ENCODE peak calls at places on chromosomes 16 and 17, in ten cellular contexts. One of them, this sample, is unnamed. For H3K4me1, the result is how much of the 10 kb centered on the place peaks cover.

GRCh38 chr17:56834380-56835258 is 668 bp downstream of the DGKE start:
- DNase-seq in thyroid gland: peak
- DNase-seq in MM.1S: peak
- DNase-seq in SK-N-SH: peak
- DNase-seq in A549: peak
- DNase-seq in uterus: peak
- DNase-seq in transverse colon: peak
- DNase-seq in CD8-positive, alpha-beta memory T cell: peak
- DNase-seq in lung: no peak
- DNase-seq in ascending aorta: no peak
- DNase-seq in this sample: peak

GRCh38 chr17:7355053-7355452 is at the start of gene TMEM95:
- DNase-seq in thyroid gland: peak
- DNase-seq in MM.1S: no peak
- DNase-seq in SK-N-SH: no peak
- DNase-seq in A549: no peak
- DNase-seq in uterus: no peak
- DNase-seq in transverse colon: peak
- DNase-seq in CD8-positive, alpha-beta memory T cell: no peak
- DNase-seq in lung: no peak
- DNase-seq in ascending aorta: no peak
- DNase-seq in this sample: no peak

GRCh38 chr17:57604771-57605733 is 140.0 kb downstream of the CCDC182 start:
- DNase-seq in thyroid gland: peak
- DNase-seq in MM.1S: peak
- DNase-seq in SK-N-SH: peak
- DNase-seq in A549: no peak
- DNase-seq in uterus: peak
- DNase-seq in transverse colon: peak
- DNase-seq in CD8-positive, alpha-beta memory T cell: peak
- DNase-seq in lung: no peak
- DNase-seq in ascending aorta: no peak
- DNase-seq in this sample: peak

GRCh38 chr16:56848955-56849689 is 15.9 kb upstream of the SLC12A3 start:
- DNase-seq in thyroid gland: peak
- DNase-seq in MM.1S: no peak
- DNase-seq in SK-N-SH: no peak
- DNase-seq in A549: no peak
- DNase-seq in uterus: peak
- DNase-seq in transverse colon: no peak
- DNase-seq in CD8-positive, alpha-beta memory T cell: no peak
- DNase-seq in lung: no peak
- DNase-seq in ascending aorta: no peak
- DNase-seq in this sample: no peak

GRCh38 chr17:41739661-41740352 is 5.4 kb upstream of the HAP1 start:
- DNase-seq in thyroid gland: peak
- DNase-seq in MM.1S: no peak
- DNase-seq in SK-N-SH: no peak
- DNase-seq in A549: peak
- DNase-seq in uterus: no peak
- DNase-seq in transverse colon: no peak
- DNase-seq in CD8-positive, alpha-beta memory T cell: no peak
- DNase-seq in lung: no peak
- DNase-seq in ascending aorta: no peak
- DNase-seq in this sample: no peak

GRCh38 chr16:86227801-86228200 is 282.5 kb upstream of the FOXF1 start:
- DNase-seq in thyroid gland: no peak
- DNase-seq in MM.1S: no peak
- DNase-seq in SK-N-SH: no peak
- DNase-seq in A549: no peak
- DNase-seq in uterus: no peak
- DNase-seq in transverse colon: no peak
- DNase-seq in CD8-positive, alpha-beta memory T cell: no peak
- DNase-seq in lung: no peak
- DNase-seq in ascending aorta: no peak
- DNase-seq in this sample: no peak

GRCh38 chr16:69930117-69930776 is 20.9 kb upstream of the CLEC18A start:
- DNase-seq in thyroid gland: peak
- DNase-seq in MM.1S: peak
- DNase-seq in SK-N-SH: peak
- DNase-seq in A549: peak
- DNase-seq in uterus: peak
- DNase-seq in transverse colon: peak
- DNase-seq in CD8-positive, alpha-beta memory T cell: peak
- DNase-seq in lung: peak
- DNase-seq in ascending aorta: no peak
- DNase-seq in this sample: peak

GRCh38 chr17:73356561-73357170 is 44.9 kb upstream of the CDC42EP4 start:
- DNase-seq in thyroid gland: no peak
- DNase-seq in MM.1S: no peak
- DNase-seq in SK-N-SH: peak
- DNase-seq in A549: no peak
- DNase-seq in uterus: no peak
- DNase-seq in transverse colon: no peak
- DNase-seq in CD8-positive, alpha-beta memory T cell: no peak
- DNase-seq in lung: no peak
- DNase-seq in ascending aorta: no peak
- DNase-seq in this sample: no peak

GRCh38 chr17:19533036-19533717 is 477 bp upstream of the SLC47A1 start:
- DNase-seq in thyroid gland: no peak
- DNase-seq in MM.1S: no peak
- DNase-seq in SK-N-SH: no peak
- DNase-seq in A549: no peak
- DNase-seq in uterus: no peak
- DNase-seq in transverse colon: no peak
- DNase-seq in CD8-positive, alpha-beta memory T cell: no peak
- DNase-seq in lung: no peak
- DNase-seq in ascending aorta: no peak
- DNase-seq in this sample: no peak

GRCh38 chr17:80109713-80110446 is 8.5 kb downstream of the GAA start:
- DNase-seq in thyroid gland: no peak
- DNase-seq in MM.1S: no peak
- DNase-seq in SK-N-SH: peak
- DNase-seq in A549: no peak
- DNase-seq in uterus: no peak
- DNase-seq in transverse colon: no peak
- DNase-seq in CD8-positive, alpha-beta memory T cell: no peak
- DNase-seq in lung: no peak
- DNase-seq in ascending aorta: no peak
- DNase-seq in this sample: no peak

GRCh38 chr16:3046506-3047386 is at the start of gene MMP25:
- DNase-seq in thyroid gland: no peak
- DNase-seq in MM.1S: no peak
- DNase-seq in SK-N-SH: peak
- DNase-seq in A549: no peak
- DNase-seq in uterus: no peak
- DNase-seq in transverse colon: no peak
- DNase-seq in CD8-positive, alpha-beta memory T cell: no peak
- DNase-seq in lung: no peak
- DNase-seq in ascending aorta: no peak
- DNase-seq in this sample: no peak

GRCh38 chr16:89037261-89038152 is 56.1 kb upstream of the ACSF3 start:
- DNase-seq in thyroid gland: no peak
- DNase-seq in MM.1S: peak
- DNase-seq in SK-N-SH: no peak
- DNase-seq in A549: peak
- DNase-seq in uterus: no peak
- DNase-seq in transverse colon: no peak
- DNase-seq in CD8-positive, alpha-beta memory T cell: no peak
- DNase-seq in lung: no peak
- DNase-seq in ascending aorta: no peak
- DNase-seq in this sample: peak

DNA sequence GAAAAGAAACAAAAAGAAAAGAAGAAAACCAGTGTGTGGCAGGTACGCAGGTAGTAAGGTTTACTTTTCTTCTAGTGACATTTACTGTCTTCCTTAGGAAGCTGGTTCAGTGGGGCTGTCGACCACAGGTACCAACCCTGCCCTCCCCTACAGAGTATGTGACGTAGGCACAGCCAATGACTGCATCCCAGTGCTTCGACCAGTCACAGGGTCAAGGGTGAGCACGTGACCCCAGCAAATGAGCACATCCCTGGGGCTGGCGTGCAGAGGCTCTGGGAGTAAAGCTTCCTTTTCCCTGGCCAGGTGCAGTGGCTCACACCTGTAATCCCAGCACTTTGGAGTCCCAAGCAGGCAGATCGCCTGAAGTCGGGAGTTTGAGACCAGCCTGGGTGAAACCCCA is 38.9 kb upstream of the PLCG2 start:
- DNase-seq in thyroid gland: no peak
- DNase-seq in MM.1S: peak
- DNase-seq in SK-N-SH: no peak
- DNase-seq in A549: no peak
- DNase-seq in uterus: no peak
- DNase-seq in transverse colon: peak
- DNase-seq in CD8-positive, alpha-beta memory T cell: no peak
- DNase-seq in lung: no peak
- DNase-seq in ascending aorta: no peak
- DNase-seq in this sample: no peak
- H3K4me1 ChIP-seq in thyroid gland: under half
- H3K4me1 ChIP-seq in MM.1S: under half
- H3K4me1 ChIP-seq in SK-N-SH: under half
- H3K4me1 ChIP-seq in A549: under half
- H3K4me1 ChIP-seq in uterus: under half
- H3K4me1 ChIP-seq in transverse colon: under half
- H3K4me1 ChIP-seq in CD8-positive, alpha-beta memory T cell: under half
- H3K4me1 ChIP-seq in lung: under half
- H3K4me1 ChIP-seq in ascending aorta: under half
- H3K4me1 ChIP-seq in this sample: under half

DNA sequence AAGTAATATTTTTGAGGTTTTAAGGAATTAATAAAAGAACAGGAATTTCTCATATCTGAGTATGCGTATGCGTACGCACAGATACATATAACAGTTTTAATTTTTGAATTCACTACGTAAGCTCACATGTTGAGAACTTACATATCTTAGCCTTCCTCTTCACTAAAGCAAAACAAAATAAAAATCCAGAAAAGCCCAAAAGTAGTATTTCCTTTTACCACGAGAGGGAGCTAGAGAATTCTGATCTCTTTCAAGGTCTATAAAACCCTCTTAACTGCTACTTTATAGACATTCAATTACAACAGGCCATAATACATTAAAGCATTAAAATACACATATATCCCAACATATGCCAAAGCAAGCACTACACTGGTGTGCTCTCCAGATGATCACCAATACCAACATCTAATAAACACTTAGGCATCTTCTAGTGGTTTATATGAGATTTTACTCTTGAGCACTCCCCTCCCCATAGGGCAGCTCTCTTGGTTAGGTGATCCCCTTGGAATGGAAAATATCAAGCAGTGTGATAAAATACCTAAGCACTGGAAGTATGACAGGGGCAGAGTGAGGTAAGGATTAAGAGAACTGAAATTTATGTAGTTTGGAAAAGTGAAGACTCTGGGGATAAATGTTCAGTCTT is 94.0 kb downstream of the SKAP1 start:
- DNase-seq in thyroid gland: no peak
- DNase-seq in MM.1S: peak
- DNase-seq in SK-N-SH: peak
- DNase-seq in A549: peak
- DNase-seq in uterus: no peak
- DNase-seq in transverse colon: no peak
- DNase-seq in CD8-positive, alpha-beta memory T cell: peak
- DNase-seq in lung: no peak
- DNase-seq in ascending aorta: no peak
- DNase-seq in this sample: no peak
- H3K27ac ChIP-seq in thyroid gland: no peak
- H3K27ac ChIP-seq in MM.1S: no peak
- H3K27ac ChIP-seq in SK-N-SH: no peak
- H3K27ac ChIP-seq in A549: no peak
- H3K27ac ChIP-seq in uterus: no peak
- H3K27ac ChIP-seq in transverse colon: no peak
- H3K27ac ChIP-seq in CD8-positive, alpha-beta memory T cell: no peak
- H3K27ac ChIP-seq in lung: no peak
- H3K27ac ChIP-seq in ascending aorta: no peak
- H3K27ac ChIP-seq in this sample: peak

DNA sequence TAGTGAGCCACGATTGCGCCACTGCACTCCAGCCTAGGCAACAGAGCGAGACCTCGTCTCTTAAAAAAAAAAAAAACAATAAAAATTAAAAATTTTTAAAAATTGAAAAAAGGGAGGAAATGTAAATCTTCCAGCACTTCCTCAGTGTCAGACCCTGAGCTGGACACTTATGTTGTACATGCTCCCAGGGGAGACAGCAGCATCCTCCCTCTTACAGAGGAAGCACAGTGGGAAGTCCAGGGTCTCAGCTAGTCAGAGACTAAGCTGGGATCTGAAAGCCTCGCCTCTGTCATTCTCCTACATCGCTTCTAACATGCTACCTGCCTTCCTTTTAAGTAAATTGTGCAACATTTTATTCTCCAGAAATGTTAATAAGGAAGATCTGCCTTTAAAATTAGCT is 22.0 kb downstream of the PMM2 start:
- DNase-seq in thyroid gland: no peak
- DNase-seq in MM.1S: no peak
- DNase-seq in SK-N-SH: no peak
- DNase-seq in A549: no peak
- DNase-seq in uterus: no peak
- DNase-seq in transverse colon: no peak
- DNase-seq in CD8-positive, alpha-beta memory T cell: no peak
- DNase-seq in lung: no peak
- DNase-seq in ascending aorta: no peak
- DNase-seq in this sample: no peak
- H3K4me1 ChIP-seq in thyroid gland: under half
- H3K4me1 ChIP-seq in MM.1S: under half
- H3K4me1 ChIP-seq in SK-N-SH: under half
- H3K4me1 ChIP-seq in A549: under half
- H3K4me1 ChIP-seq in uterus: under half
- H3K4me1 ChIP-seq in transverse colon: under half
- H3K4me1 ChIP-seq in CD8-positive, alpha-beta memory T cell: under half
- H3K4me1 ChIP-seq in lung: under half
- H3K4me1 ChIP-seq in ascending aorta: under half
- H3K4me1 ChIP-seq in this sample: under half

GRCh38 chr16:4385066-4385788 is 13.6 kb downstream of the VASN start:
- DNase-seq in thyroid gland: no peak
- DNase-seq in MM.1S: no peak
- DNase-seq in SK-N-SH: peak
- DNase-seq in A549: no peak
- DNase-seq in uterus: no peak
- DNase-seq in transverse colon: no peak
- DNase-seq in CD8-positive, alpha-beta memory T cell: no peak
- DNase-seq in lung: no peak
- DNase-seq in ascending aorta: no peak
- DNase-seq in this sample: no peak
- H3K27ac ChIP-seq in thyroid gland: no peak
- H3K27ac ChIP-seq in MM.1S: no peak
- H3K27ac ChIP-seq in SK-N-SH: peak
- H3K27ac ChIP-seq in A549: no peak
- H3K27ac ChIP-seq in uterus: peak
- H3K27ac ChIP-seq in transverse colon: no peak
- H3K27ac ChIP-seq in CD8-positive, alpha-beta memory T cell: no peak
- H3K27ac ChIP-seq in lung: peak
- H3K27ac ChIP-seq in ascending aorta: peak
- H3K27ac ChIP-seq in this sample: no peak